ENCODE peak calls at places on chromosomes 7 and 10, in four cellular contexts. One of them, this sample, is unnamed.

GRCh38 chr7:141558544-141559183 is 7.5 kb downstream of the AGK start:
- DNase-seq in nephron progenitor cell: no peak
- DNase-seq in Right ventricle myocardium superior: no peak
- DNase-seq in AG09309: no peak
- DNase-seq in this sample: no peak

GRCh38 chr10:34960983-34961382 is 129.2 kb downstream of the CUL2 start:
- DNase-seq in nephron progenitor cell: no peak
- DNase-seq in Right ventricle myocardium superior: peak
- DNase-seq in AG09309: no peak
- DNase-seq in this sample: no peak

GRCh38 chr10:109475704-109476103 is 447.6 kb downstream of the XPNPEP1 start:
- DNase-seq in nephron progenitor cell: no peak
- DNase-seq in Right ventricle myocardium superior: no peak
- DNase-seq in AG09309: no peak
- DNase-seq in this sample: no peak

GRCh38 chr10:35089641-35090161 is 440 bp downstream of the CUL2 start:
- DNase-seq in nephron progenitor cell: no peak
- DNase-seq in Right ventricle myocardium superior: no peak
- DNase-seq in AG09309: no peak
- DNase-seq in this sample: peak

GRCh38 chr10:101146392-101147251 is 15.5 kb downstream of the TLX1 start:
- DNase-seq in nephron progenitor cell: peak
- DNase-seq in Right ventricle myocardium superior: no peak
- DNase-seq in AG09309: no peak
- DNase-seq in this sample: peak

GRCh38 chr7:44382459-44383300 is 57.3 kb upstream of the CAMK2B start:
- DNase-seq in nephron progenitor cell: no peak
- DNase-seq in Right ventricle myocardium superior: no peak
- DNase-seq in AG09309: no peak
- DNase-seq in this sample: no peak

GRCh38 chr10:26216577-26216948 is at the start of gene GAD2:
- DNase-seq in nephron progenitor cell: peak
- DNase-seq in Right ventricle myocardium superior: no peak
- DNase-seq in AG09309: no peak
- DNase-seq in this sample: peak

GRCh38 chr7:90624128-90624980 is 28.2 kb downstream of the CDK14 start:
- DNase-seq in nephron progenitor cell: no peak
- DNase-seq in Right ventricle myocardium superior: no peak
- DNase-seq in AG09309: no peak
- DNase-seq in this sample: no peak

GRCh38 chr7:147153571-147153970 is 1037.0 kb downstream of the CNTNAP2 start:
- DNase-seq in nephron progenitor cell: no peak
- DNase-seq in Right ventricle myocardium superior: no peak
- DNase-seq in AG09309: no peak
- DNase-seq in this sample: no peak

GRCh38 chr10:31999261-31999660 is 57.0 kb downstream of the KIF5B start:
- DNase-seq in nephron progenitor cell: no peak
- DNase-seq in Right ventricle myocardium superior: no peak
- DNase-seq in AG09309: no peak
- DNase-seq in this sample: peak

GRCh38 chr10:126500866-126501265 is 112.6 kb upstream of the ADAM12 start:
- DNase-seq in nephron progenitor cell: no peak
- DNase-seq in Right ventricle myocardium superior: no peak
- DNase-seq in AG09309: peak
- DNase-seq in this sample: no peak

GRCh38 chr7:107315821-107316220 is 147.0 kb downstream of the HBP1 start:
- DNase-seq in nephron progenitor cell: no peak
- DNase-seq in Right ventricle myocardium superior: no peak
- DNase-seq in AG09309: no peak
- DNase-seq in this sample: no peak

GRCh38 chr7:157508477-157508881 is 171.7 kb downstream of the DNAJB6 start:
- DNase-seq in nephron progenitor cell: no peak
- DNase-seq in Right ventricle myocardium superior: no peak
- DNase-seq in AG09309: no peak
- DNase-seq in this sample: no peak

GRCh38 chr7:66257481-66257880 is 52.3 kb downstream of the TPST1 start:
- DNase-seq in nephron progenitor cell: no peak
- DNase-seq in Right ventricle myocardium superior: no peak
- DNase-seq in AG09309: no peak
- DNase-seq in this sample: no peak

GRCh38 chr10:110758898-110759297 is 112.8 kb upstream of the PDCD4 start:
- DNase-seq in nephron progenitor cell: no peak
- DNase-seq in Right ventricle myocardium superior: no peak
- DNase-seq in AG09309: peak
- DNase-seq in this sample: no peak

GRCh38 chr7:134367956-134368749 is 51.4 kb upstream of the SLC35B4 start:
- DNase-seq in nephron progenitor cell: no peak
- DNase-seq in Right ventricle myocardium superior: no peak
- DNase-seq in AG09309: no peak
- DNase-seq in this sample: no peak

GRCh38 chr10:87847550-87847949 is 15.8 kb downstream of the KLLN start:
- DNase-seq in nephron progenitor cell: no peak
- DNase-seq in Right ventricle myocardium superior: no peak
- DNase-seq in AG09309: no peak
- DNase-seq in this sample: no peak

GRCh38 chr7:66236713-66237303 is 31.7 kb downstream of the TPST1 start:
- DNase-seq in nephron progenitor cell: no peak
- DNase-seq in Right ventricle myocardium superior: no peak
- DNase-seq in AG09309: no peak
- DNase-seq in this sample: no peak

GRCh38 chr7:158028290-158028941 is 559.2 kb downstream of the PTPRN2 start:
- DNase-seq in nephron progenitor cell: no peak
- DNase-seq in Right ventricle myocardium superior: peak
- DNase-seq in AG09309: no peak
- DNase-seq in this sample: no peak

GRCh38 chr7:112156412-112156811 is 49.8 kb downstream of the DOCK4 start:
- DNase-seq in nephron progenitor cell: no peak
- DNase-seq in Right ventricle myocardium superior: no peak
- DNase-seq in AG09309: no peak
- DNase-seq in this sample: no peak

GRCh38 chr7:4849390-4849789 is 12.4 kb downstream of the PAPOLB start:
- DNase-seq in nephron progenitor cell: no peak
- DNase-seq in Right ventricle myocardium superior: no peak
- DNase-seq in AG09309: no peak
- DNase-seq in this sample: no peak

GRCh38 chr7:75056476-75056875 is 17.1 kb downstream of the RCC1L start:
- DNase-seq in nephron progenitor cell: no peak
- DNase-seq in Right ventricle myocardium superior: no peak
- DNase-seq in AG09309: peak
- DNase-seq in this sample: no peak

GRCh38 chr10:12130237-12130872 is 878 bp downstream of the SEC61A2 start:
- DNase-seq in nephron progenitor cell: peak
- DNase-seq in Right ventricle myocardium superior: no peak
- DNase-seq in AG09309: peak
- DNase-seq in this sample: peak

GRCh38 chr7:17651926-17652385 is 288.3 kb downstream of the SNX13 start:
- DNase-seq in nephron progenitor cell: no peak
- DNase-seq in Right ventricle myocardium superior: no peak
- DNase-seq in AG09309: peak
- DNase-seq in this sample: no peak

GRCh38 chr10:91198781-91199180 is 21.7 kb upstream of the PCGF5 start:
- DNase-seq in nephron progenitor cell: no peak
- DNase-seq in Right ventricle myocardium superior: no peak
- DNase-seq in AG09309: peak
- DNase-seq in this sample: no peak